ENCODE peak calls at places on chromosome 9, in four cellular contexts. One of them, this sample, is unnamed.

GRCh38 chr9:15505927-15506326 is 4.8 kb downstream of the PSIP1 start:
- DNase-seq in dorsolateral prefrontal cortex: no peak
- DNase-seq in BJ: no peak
- DNase-seq in non-pigmented ciliary epithelial cell: no peak
- DNase-seq in this sample: no peak

GRCh38 chr9:34983209-34983608 is 6.3 kb upstream of the DNAJB5 start:
- DNase-seq in non-pigmented ciliary epithelial cell: no peak
- DNase-seq in BJ: no peak
- DNase-seq in dorsolateral prefrontal cortex: no peak
- DNase-seq in this sample: no peak

GRCh38 chr9:133049043-133049442 is 12.7 kb upstream of the CEL start:
- DNase-seq in BJ: no peak
- DNase-seq in dorsolateral prefrontal cortex: no peak
- DNase-seq in non-pigmented ciliary epithelial cell: no peak
- DNase-seq in this sample: no peak

GRCh38 chr9:72292184-72292787 is 72.7 kb downstream of the ZFAND5 start:
- DNase-seq in dorsolateral prefrontal cortex: no peak
- DNase-seq in BJ: no peak
- DNase-seq in non-pigmented ciliary epithelial cell: no peak
- DNase-seq in this sample: no peak

GRCh38 chr9:36204906-36205547 is 14.3 kb downstream of the CLTA start:
- DNase-seq in dorsolateral prefrontal cortex: no peak
- DNase-seq in non-pigmented ciliary epithelial cell: no peak
- DNase-seq in BJ: no peak
- DNase-seq in this sample: no peak

GRCh38 chr9:108186996-108187395 is 668.8 kb downstream of the ACTL7B start:
- DNase-seq in BJ: no peak
- DNase-seq in dorsolateral prefrontal cortex: no peak
- DNase-seq in non-pigmented ciliary epithelial cell: no peak
- DNase-seq in this sample: peak

GRCh38 chr9:101418518-101419111 is 17.0 kb downstream of the ALDOB start:
- DNase-seq in BJ: no peak
- DNase-seq in non-pigmented ciliary epithelial cell: no peak
- DNase-seq in dorsolateral prefrontal cortex: no peak
- DNase-seq in this sample: no peak

GRCh38 chr9:108168451-108168850 is 678.9 kb upstream of the KLF4 start:
- DNase-seq in non-pigmented ciliary epithelial cell: no peak
- DNase-seq in dorsolateral prefrontal cortex: no peak
- DNase-seq in BJ: peak
- DNase-seq in this sample: no peak

GRCh38 chr9:128940946-128941755 is 6.3 kb downstream of the DOLK start:
- DNase-seq in BJ: no peak
- DNase-seq in dorsolateral prefrontal cortex: no peak
- DNase-seq in non-pigmented ciliary epithelial cell: no peak
- DNase-seq in this sample: no peak

GRCh38 chr9:94869415-94869838 is 142.9 kb downstream of the AOPEP start:
- DNase-seq in dorsolateral prefrontal cortex: no peak
- DNase-seq in non-pigmented ciliary epithelial cell: no peak
- DNase-seq in BJ: no peak
- DNase-seq in this sample: no peak

GRCh38 chr9:78674874-78675273 is 377.9 kb downstream of the PSAT1 start:
- DNase-seq in dorsolateral prefrontal cortex: no peak
- DNase-seq in non-pigmented ciliary epithelial cell: no peak
- DNase-seq in BJ: no peak
- DNase-seq in this sample: no peak

GRCh38 chr9:81540142-81540701 is 149.1 kb downstream of the TLE1 start:
- DNase-seq in BJ: no peak
- DNase-seq in dorsolateral prefrontal cortex: no peak
- DNase-seq in non-pigmented ciliary epithelial cell: no peak
- DNase-seq in this sample: no peak

GRCh38 chr9:89661391-89661949 is 56.7 kb downstream of the GADD45G start:
- DNase-seq in dorsolateral prefrontal cortex: no peak
- DNase-seq in non-pigmented ciliary epithelial cell: no peak
- DNase-seq in BJ: peak
- DNase-seq in this sample: peak

GRCh38 chr9:124328285-124328684 is 70.5 kb downstream of the NEK6 start:
- DNase-seq in BJ: no peak
- DNase-seq in non-pigmented ciliary epithelial cell: no peak
- DNase-seq in dorsolateral prefrontal cortex: no peak
- DNase-seq in this sample: no peak

GRCh38 chr9:134132208-134132870 is 3.5 kb upstream of the WDR5 start:
- DNase-seq in non-pigmented ciliary epithelial cell: no peak
- DNase-seq in dorsolateral prefrontal cortex: no peak
- DNase-seq in BJ: no peak
- DNase-seq in this sample: no peak

GRCh38 chr9:89786650-89787049 is 181.8 kb downstream of the GADD45G start:
- DNase-seq in non-pigmented ciliary epithelial cell: no peak
- DNase-seq in dorsolateral prefrontal cortex: no peak
- DNase-seq in BJ: no peak
- DNase-seq in this sample: peak

This sample was measured in substantia nigra.